ENCODE peak calls at places on chromosomes 4 and X, in five cellular contexts. T is cerebellar nuclear complex; X is dorsolateral prefrontal cortex; U is activated CD8-positive, alpha-beta memory T cell treated with anti-CD3 and anti-CD28 coated beads for 1 hour; F is glomerular endothelial cell. M is an unnamed sample.

GRCh38 chr4:28211714-28212470 is 1351.3 kb downstream of the STIM2 start:
- DNase-seq in T (no peak), X (no peak), U (no peak), F (no peak), M (no peak)

GRCh38 chr4:71187399-71188196 is 151.2 kb upstream of the SLC4A4 start:
- DNase-seq in T (no peak), X (no peak), U (no peak), F (no peak), M (no peak)

GRCh38 chrX:40140706-40141499 is 43.1 kb upstream of the BCOR start:
- DNase-seq in T (no peak), X (no peak), U (no peak), F (no peak), M (no peak)

GRCh38 chr4:170139764-170140163 is 50.0 kb upstream of the AADAT start:
- DNase-seq in T (no peak), X (no peak), U (no peak), F (no peak), M (no peak)

GRCh38 chr4:84895283-84895682 is 71.2 kb downstream of the WDFY3 start:
- DNase-seq in T (no peak), X (no peak), U (no peak), F (no peak), M (no peak)

GRCh38 chrX:141669689-141670088 is 28.9 kb downstream of the SPANXD start:
- DNase-seq in T (no peak), X (no peak), U (no peak), F (no peak), M (no peak)

GRCh38 chrX:41720125-41720780 is 3.7 kb upstream of the GPR82 start:
- DNase-seq in T (no peak), X (no peak), U (no peak), F (no peak), M (no peak)

GRCh38 chrX:33434256-33435092 is 223.1 kb upstream of the DMD start:
- DNase-seq in T (no peak), X (no peak), U (no peak), F (peak; percentile 33), M (peak; percentile 3)

GRCh38 chrX:10326578-10326977 is 169.8 kb downstream of the CLCN4 start:
- DNase-seq in T (no peak), X (no peak), U (no peak), F (no peak), M (peak; percentile 16)

GRCh38 chr4:175346381-175346780 is 428.2 kb downstream of the ADAM29 start:
- DNase-seq in T (no peak), X (no peak), U (no peak), F (no peak), M (no peak)

GRCh38 chr4:152028131-152028530 is 267.3 kb upstream of the GATB start:
- DNase-seq in T (no peak), X (no peak), U (no peak), F (no peak), M (no peak)

GRCh38 chrX:111447298-111447697 is 35.3 kb upstream of the DCX start:
- DNase-seq in T (no peak), X (no peak), U (no peak), F (no peak), M (no peak)

GRCh38 chr4:34850983-34851382 is 1393.3 kb downstream of the ARAP2 start:
- DNase-seq in T (no peak), X (no peak), U (no peak), F (no peak), M (no peak)

GRCh38 chrX:134821370-134821769 is 163.1 kb upstream of the PLAC1 start:
- DNase-seq in T (no peak), X (no peak), U (no peak), F (peak; percentile 70), M (no peak)

GRCh38 chrX:150405576-150405975 is 42.5 kb downstream of the MAMLD1 start:
- DNase-seq in T (no peak), X (no peak), U (no peak), F (no peak), M (no peak)

GRCh38 chr4:187088070-187088799 is 364.6 kb upstream of the FAT1 start:
- DNase-seq in T (no peak), X (no peak), U (no peak), F (no peak), M (no peak)

GRCh38 chr4:151887151-151887815 is 126.5 kb upstream of the GATB start:
- DNase-seq in T (no peak), X (no peak), U (no peak), F (no peak), M (no peak)

GRCh38 chr4:6834867-6835266 is 52.3 kb downstream of the KIAA0232 start:
- DNase-seq in T (no peak), X (no peak), U (no peak), F (no peak), M (no peak)

GRCh38 chr4:175369087-175369486 is 443.0 kb downstream of the GPM6A start:
- DNase-seq in T (no peak), X (no peak), U (no peak), F (no peak), M (no peak)

GRCh38 chr4:133403913-133404312 is 254.8 kb downstream of the PCDH10 start:
- DNase-seq in T (no peak), X (no peak), U (no peak), F (no peak), M (no peak)

GRCh38 chr4:77076889-77077635 is 1.3 kb upstream of the CCNI start:
- DNase-seq in T (no peak), X (no peak), U (no peak), F (no peak), M (no peak)

GRCh38 chr4:18292411-18292810 is 270.9 kb upstream of the LCORL start:
- DNase-seq in T (no peak), X (no peak), U (no peak), F (no peak), M (no peak)

GRCh38 chr4:182688081-182688480 is 229.1 kb downstream of the DCTD start:
- DNase-seq in T (no peak), X (no peak), U (no peak), F (no peak), M (no peak)

GRCh38 chrX:7926501-7926900 is 712 bp downstream of the PNPLA4 start:
- DNase-seq in T (no peak), X (no peak), U (no peak), F (no peak), M (no peak)

GRCh38 chr4:6639137-6639680 is 1.3 kb upstream of the MRFAP1 start:
- DNase-seq in T (no peak), X (no peak), U (no peak), F (no peak), M (no peak)

GRCh38 chrX:66163447-66163846 is 600 bp upstream of the HEPH start:
- DNase-seq in T (no peak), X (no peak), U (no peak), F (no peak), M (no peak)

GRCh38 chr4:167000141-167000852 is 234.0 kb downstream of the SPOCK3 start:
- DNase-seq in T (no peak), X (no peak), U (no peak), F (no peak), M (no peak)

GRCh38 chrX:117522725-117523700 is 593.6 kb downstream of the KLHL13 start:
- DNase-seq in T (no peak), X (no peak), U (no peak), F (no peak), M (no peak)